ENCODE peak calls at places on chromosomes 16 and 17, in four cellular contexts. R is retinal pigment epithelial cell, W is NCI-H524, I is heart left ventricle. B is an unnamed sample.

GRCh38 chr17:78706271-78706915 is 75.7 kb downstream of the CYTH1 start:
- DNase-seq in R (no peak), W (peak; percentile 42), I (no peak), B (no peak)

GRCh38 chr16:83911290-83911689 is 12.4 kb downstream of the MLYCD start:
- DNase-seq in R (no peak), W (no peak), I (no peak), B (peak; percentile 63)

GRCh38 chr17:72305964-72306551 is 185.2 kb downstream of the SOX9 start:
- DNase-seq in R (no peak), W (no peak), I (no peak), B (no peak)

GRCh38 chr17:81846743-81847689 is 12.2 kb upstream of the PPP1R27 start:
- DNase-seq in R (no peak), W (no peak), I (no peak), B (no peak)

GRCh38 chr16:54447606-54448440 is 161.2 kb upstream of the IRX3 start:
- DNase-seq in R (peak; percentile 27), W (no peak), I (no peak), B (no peak)

GRCh38 chr17:12521416-12521815 is 144.3 kb upstream of the MYOCD start:
- DNase-seq in R (no peak), W (no peak), I (no peak), B (no peak)

GRCh38 chr17:58088624-58089023 is 5.4 kb downstream of the DYNLL2 start:
- DNase-seq in R (no peak), W (no peak), I (no peak), B (no peak)

GRCh38 chr16:85674418-85674755 is 14.4 kb downstream of the GINS2 start:
- DNase-seq in R (no peak), W (no peak), I (no peak), B (no peak)

GRCh38 chr17:75848523-75849303 is 4.5 kb upstream of the UNC13D start:
- DNase-seq in R (no peak), W (peak; percentile 28), I (peak; percentile 76), B (peak; percentile 82)

GRCh38 chr16:88306860-88307545 is 75.8 kb upstream of the ZNF469 start:
- DNase-seq in R (no peak), W (no peak), I (no peak), B (no peak)

GRCh38 chr16:66940236-66940635 is 4.9 kb downstream of the CES2 start:
- DNase-seq in R (no peak), W (no peak), I (no peak), B (no peak)

GRCh38 chr16:183005-183404 is 2.7 kb downstream of the HBQ1 start:
- DNase-seq in R (no peak), W (no peak), I (no peak), B (no peak)

GRCh38 chr16:87234601-87235000 is 82.6 kb downstream of the C16orf95 start:
- DNase-seq in R (no peak), W (no peak), I (no peak), B (no peak)

GRCh38 chr17:8981443-8981842 is 15.9 kb upstream of the PIK3R5 start:
- DNase-seq in R (no peak), W (no peak), I (no peak), B (no peak)

GRCh38 chr17:77619326-77619725 is 339.2 kb upstream of the TNRC6C start:
- DNase-seq in R (no peak), W (no peak), I (no peak), B (no peak)

GRCh38 chr17:45852535-45853297 is 8.0 kb downstream of the SPPL2C start:
- DNase-seq in R (no peak), W (peak; percentile 74), I (peak; percentile 40), B (peak; percentile 86)

GRCh38 chr16:813204-813915 is 12.8 kb upstream of the GNG13 start:
- DNase-seq in R (no peak), W (no peak), I (peak; percentile 40), B (peak; percentile 88)

GRCh38 chr16:72295914-72296313 is 124.0 kb upstream of the PMFBP1 start:
- DNase-seq in R (no peak), W (no peak), I (no peak), B (no peak)

GRCh38 chr17:39949028-39949427 is 13.8 kb upstream of the GSDMA start:
- DNase-seq in R (no peak), W (no peak), I (no peak), B (no peak)

GRCh38 chr17:2174471-2175293 is 119.8 kb downstream of the HIC1 start:
- DNase-seq in R (no peak), W (no peak), I (peak; percentile 69), B (no peak)

GRCh38 chr17:62755139-62755851 is 52.8 kb downstream of the MARCHF10 start:
- DNase-seq in R (no peak), W (no peak), I (no peak), B (no peak)

GRCh38 chr16:88478115-88478514 is 25.0 kb downstream of the ZFPM1 start:
- DNase-seq in R (no peak), W (no peak), I (no peak), B (no peak)

GRCh38 chr16:4958510-4959111 is 481 bp downstream of the SEC14L5 start:
- DNase-seq in R (no peak), W (no peak), I (no peak), B (no peak)

GRCh38 chr16:48188449-48189102 is 32.8 kb upstream of the ABCC12 start:
- DNase-seq in R (no peak), W (no peak), I (no peak), B (no peak)

GRCh38 chr16:23908790-23909189 is 73.0 kb downstream of the PRKCB start:
- DNase-seq in R (no peak), W (no peak), I (no peak), B (no peak)

GRCh38 chr16:10619271-10619849 is 39.0 kb upstream of the EMP2 start:
- DNase-seq in R (no peak), W (no peak), I (peak; percentile 66), B (peak; percentile 65)

GRCh38 chr17:32927724-32928526 is at the start of gene TMEM98:
- DNase-seq in R (peak; percentile 35), W (no peak), I (peak; percentile 24), B (peak; percentile 80)

GRCh38 chr17:20935740-20936139 is 107.1 kb downstream of the USP22 start:
- DNase-seq in R (no peak), W (no peak), I (no peak), B (no peak)

GRCh38 chr16:57971848-57972247 is 920 bp upstream of the CNGB1 start:
- DNase-seq in R (no peak), W (no peak), I (no peak), B (no peak)

GRCh38 chr16:22030087-22030812 is 22.3 kb downstream of the MOSMO start:
- DNase-seq in R (no peak), W (no peak), I (no peak), B (no peak)

GRCh38 chr16:4265676-4266075 is 7.1 kb downstream of the TFAP4 start:
- DNase-seq in R (no peak), W (no peak), I (no peak), B (no peak)

GRCh38 chr16:19330801-19331484 is 45.4 kb downstream of the CLEC19A start:
- DNase-seq in R (peak; percentile 87), W (no peak), I (no peak), B (no peak)

GRCh38 chr16:70520612-70521297 is 2.6 kb downstream of the COG4 start:
- DNase-seq in R (no peak), W (no peak), I (no peak), B (no peak)

GRCh38 chr17:48733632-48734327 is 5.2 kb upstream of the HOXB13 start:
- DNase-seq in R (no peak), W (no peak), I (no peak), B (peak; percentile 49)

B was measured in D341Med.